ENCODE peak calls at places on chromosomes 11 and 22, in five cellular contexts. P, S, J, C and M are unnamed samples. For H3K27me3 and H3K79me2, the result is how much of the 10 kb centered on the place peaks cover.

GRCh38 chr11:65492637-65493366 is 6.0 kb upstream of the MALAT1 start:
- DNase-seq in P (no peak), S (peak), J (peak), C (no peak), M (peak)

GRCh38 chr22:23398701-23399366 is 181.3 kb downstream of the IGLL1 start:
- DNase-seq in P (no peak), S (no peak), J (no peak), C (no peak), M (no peak)

GRCh38 chr11:131609317-131609716 is 238.9 kb downstream of the NTM start:
- DNase-seq in P (no peak), S (peak), J (no peak), C (no peak), M (peak)

GRCh38 chr11:83238111-83238510 is 44.6 kb downstream of the ANKRD42 start:
- DNase-seq in P (no peak), S (no peak), J (no peak), C (no peak), M (peak)

GRCh38 chr11:69413993-69414392 is 67.5 kb upstream of the LINC01488 start:
- DNase-seq in P (no peak), S (no peak), J (no peak), C (no peak), M (no peak)

GRCh38 chr11:93032580-93032979 is 63.1 kb downstream of the MTNR1B start:
- DNase-seq in P (no peak), S (peak), J (no peak), C (no peak), M (peak)

GRCh38 chr22:49627217-49628181 is 200.2 kb downstream of the BRD1 start:
- DNase-seq in P (no peak), S (no peak), J (no peak), C (no peak), M (no peak)

GRCh38 chr11:7673724-7674434 is 579 bp upstream of the CYB5R2 start:
- DNase-seq in P (peak), S (no peak), J (no peak), C (peak), M (no peak)

GRCh38 chr11:126583594-126583993 is 228.1 kb downstream of the ST3GAL4 start:
- DNase-seq in P (no peak), S (no peak), J (no peak), C (no peak), M (no peak)

GRCh38 chr11:19344661-19345518 is 104.1 kb upstream of the E2F8 start:
- DNase-seq in P (peak), S (peak), J (peak), C (peak), M (peak)

GRCh38 chr11:19506803-19507466 is 205.7 kb upstream of the NAV2 start:
- DNase-seq in P (no peak), S (no peak), J (no peak), C (no peak), M (no peak)

GRCh38 chr11:59801981-59802638 is 8.5 kb downstream of the MRPL16 start:
- DNase-seq in P (peak), S (peak), J (peak), C (no peak), M (peak)

GRCh38 chr11:94998285-94998684 is 24.8 kb downstream of the KDM4D start:
- DNase-seq in P (no peak), S (no peak), J (no peak), C (no peak), M (no peak)

GRCh38 chr22:44199866-44200265 is 19.1 kb downstream of the PARVG start:
- DNase-seq in P (no peak), S (no peak), J (no peak), C (no peak), M (no peak)
- H3K27me3 ChIP-seq in P (under half), S (under half), J (under half), C (under half), M (under half)

GRCh38 chr11:503179-503981 is 3.7 kb downstream of the RNH1 start:
- DNase-seq in P (no peak), S (no peak), J (no peak), C (no peak), M (peak)

GRCh38 chr11:504994-505344 is 2.1 kb downstream of the RNH1 start:
- DNase-seq in P (no peak), S (no peak), J (no peak), C (no peak), M (no peak)

GRCh38 chr11:506238-506949 is 648 bp downstream of the RNH1 start:
- DNase-seq in P (peak), S (peak), J (peak), C (peak), M (peak)

GRCh38 chr11:502288-503178 is 4.5 kb downstream of the RNH1 start:
- DNase-seq in P (peak), S (no peak), J (no peak), C (no peak), M (no peak)

DNA sequence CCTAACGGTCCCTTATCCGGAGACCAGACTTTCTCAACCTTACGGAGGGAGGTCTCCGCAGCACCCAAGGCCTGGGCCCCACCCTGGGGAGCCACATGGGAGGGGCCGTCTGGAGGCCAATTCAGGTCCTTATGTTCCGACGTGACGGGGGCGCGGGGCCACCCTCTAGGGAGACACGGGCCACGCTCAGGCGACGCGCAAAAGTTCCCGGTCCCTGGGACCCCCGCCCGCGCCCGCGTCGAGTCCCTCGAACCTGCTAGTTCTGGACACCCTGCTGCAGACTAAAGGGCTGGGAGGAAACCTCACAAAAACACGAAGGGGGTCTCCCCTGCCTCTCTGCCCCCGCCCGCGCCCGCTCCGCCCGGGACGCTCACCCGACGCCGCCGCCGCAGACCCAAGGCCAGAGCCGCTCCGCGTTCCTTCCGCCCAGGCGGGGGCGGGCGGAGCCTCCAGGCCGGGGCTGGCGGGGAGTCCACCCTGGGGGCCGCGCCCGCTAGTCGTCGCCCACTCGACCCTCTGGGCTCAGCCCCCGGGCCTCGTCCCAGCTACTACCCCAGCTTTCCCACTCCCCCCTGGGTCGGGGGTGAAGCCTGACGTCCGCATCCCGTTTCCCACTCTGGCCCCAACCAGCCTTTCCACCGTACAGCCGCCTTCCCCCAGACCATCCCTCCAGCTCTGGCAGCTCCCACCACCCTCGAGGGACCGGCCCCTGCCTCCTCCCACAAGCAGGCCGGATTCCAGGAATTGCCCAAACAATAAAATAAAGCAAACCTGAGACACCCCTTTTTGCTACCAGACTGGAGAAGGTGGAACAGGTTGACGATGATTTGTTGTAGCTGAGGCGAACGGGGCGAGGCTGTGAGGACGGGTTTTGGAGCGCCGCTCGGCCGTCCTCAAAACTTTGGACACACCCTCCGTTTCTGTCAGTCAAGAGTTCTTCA is 2.7 kb downstream of the RNH1 start:
- DNase-seq in P (no peak), S (no peak), J (peak), C (no peak), M (peak)
- H3K9ac ChIP-seq in P (no peak), S (peak), J (peak), C (no peak), M (peak)

GRCh38 chr11:61832758-61833157 is 4.7 kb downstream of the FADS2 start:
- DNase-seq in P (no peak), S (no peak), J (no peak), C (no peak), M (no peak)
- H3K79me2 ChIP-seq in P (half or more), S (half or more), J (half or more), C (under half), M (half or more)

GRCh38 chr22:46039531-46039930 is 62.6 kb upstream of the WNT7B start:
- DNase-seq in P (no peak), S (no peak), J (no peak), C (no peak), M (no peak)
- H3K27me3 ChIP-seq in P (under half), S (under half), J (under half), C (under half), M (under half)

DNA sequence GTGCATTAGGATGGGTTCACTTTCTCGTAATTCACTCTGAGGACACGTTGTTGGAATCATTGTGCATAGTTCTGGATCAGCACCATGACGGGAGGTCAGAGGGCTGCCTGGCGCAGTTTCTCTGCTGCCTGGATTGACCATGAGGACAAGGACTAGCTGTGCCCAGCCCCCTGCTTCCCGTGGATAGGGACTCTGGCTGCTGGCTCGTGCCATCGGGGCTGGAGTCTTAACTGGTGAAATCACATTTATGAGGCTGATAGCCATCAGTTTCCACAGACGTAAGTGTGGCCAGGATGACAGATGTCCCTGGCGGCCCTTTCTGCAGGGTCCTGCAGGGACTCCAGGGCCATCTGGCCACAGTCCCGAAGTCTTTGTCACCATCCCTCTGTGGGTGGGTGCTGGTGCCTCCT is 24.1 kb upstream of the GRAMD4 start:
- DNase-seq in P (peak), S (no peak), J (no peak), C (no peak), M (no peak)
- H3K9ac ChIP-seq in P (no peak), S (no peak), J (no peak), C (no peak), M (no peak)

GRCh38 chr11:124788521-124788920 is 11.7 kb downstream of the MSANTD2 start:
- DNase-seq in P (no peak), S (no peak), J (no peak), C (no peak), M (peak)
- H3K79me2 ChIP-seq in P (half or more), S (half or more), J (half or more), C (under half), M (under half)

GRCh38 chr11:61689164-61689496 is 8.9 kb downstream of the DAGLA start:
- DNase-seq in P (no peak), S (no peak), J (no peak), C (no peak), M (no peak)
- H3K27me3 ChIP-seq in P (under half), S (under half), J (under half), C (under half), M (under half)

GRCh38 chr22:19038164-19038546 is 84.1 kb downstream of the DGCR2 start:
- DNase-seq in P (no peak), S (no peak), J (no peak), C (peak), M (no peak)
- H3K9ac ChIP-seq in P (no peak), S (no peak), J (no peak), C (no peak), M (no peak)

DNA sequence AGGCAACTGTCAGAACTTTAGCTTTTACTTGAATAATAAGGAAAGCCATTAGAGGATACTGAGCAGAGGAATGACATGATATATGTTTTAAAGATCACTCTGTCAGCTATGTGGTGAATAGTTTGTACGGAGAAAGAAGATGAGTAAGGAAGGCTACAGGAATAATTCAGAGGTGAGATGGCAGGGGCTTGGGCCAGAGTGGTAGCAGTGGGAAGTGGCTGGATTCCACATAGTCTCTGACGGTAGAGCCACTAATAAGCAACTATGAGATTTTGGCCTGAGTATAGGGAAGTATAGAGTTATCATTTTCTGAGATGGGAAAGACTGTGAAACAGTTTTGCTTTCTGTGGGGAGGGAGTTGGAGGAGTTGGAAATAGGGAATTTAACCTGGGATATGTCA is 94.0 kb upstream of the MTMR2 start:
- DNase-seq in P (no peak), S (no peak), J (no peak), C (no peak), M (no peak)
- H3K79me2 ChIP-seq in P (under half), S (under half), J (under half), C (under half), M (under half)

DNA sequence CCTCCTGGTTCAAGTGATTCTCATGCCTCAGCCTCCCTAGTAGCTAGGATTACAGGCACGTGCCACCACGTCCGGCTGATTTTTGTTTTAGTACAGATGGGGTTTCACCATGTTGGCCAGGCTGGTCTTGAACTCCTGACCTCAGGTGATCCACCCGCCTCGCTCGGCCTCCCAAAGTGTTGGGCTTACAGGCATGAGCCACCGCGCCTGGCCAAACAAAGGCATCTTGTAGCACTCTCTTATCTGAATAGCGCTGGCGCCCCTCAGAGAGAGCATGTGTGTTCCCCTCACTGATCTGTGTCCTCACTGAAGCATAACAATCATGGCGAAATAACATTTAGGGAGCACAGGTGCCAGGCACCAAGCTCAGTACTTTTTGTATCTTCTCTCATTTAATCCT is 7.2 kb downstream of the DAGLA start:
- DNase-seq in P (no peak), S (no peak), J (no peak), C (no peak), M (no peak)
- H3K27me3 ChIP-seq in P (under half), S (under half), J (under half), C (under half), M (under half)